ENCODE peak calls at places on chromosomes 2 and 18, in six cellular contexts. N is activated B cell treated with CpG ODN at 0.5 μM for 24 hours, E is GM13977, V is AG09319, B is Peyer's patch, K is A549. X is an unnamed sample.

GRCh38 chr18:61926532-61926931 is 33.7 kb upstream of the RNF152 start:
- DNase-seq in K (no peak), N (no peak), B (no peak), E (no peak), V (no peak), X (no peak)

GRCh38 chr2:182522428-182522896 is 95.6 kb upstream of the PDE1A start:
- DNase-seq in V (peak), E (no peak), K (no peak), B (no peak), N (no peak), X (no peak)

GRCh38 chr2:231711677-231712461 is 3.5 kb downstream of the PTMA start:
- DNase-seq in K (no peak), E (no peak), V (no peak), B (no peak), N (no peak), X (no peak)

GRCh38 chr18:56333846-56334245 is 304.5 kb downstream of the TXNL1 start:
- DNase-seq in V (no peak), K (no peak), B (no peak), N (no peak), E (no peak), X (no peak)

GRCh38 chr2:176636376-176636775 is 367.1 kb downstream of the MTX2 start:
- DNase-seq in V (no peak), N (no peak), B (no peak), K (no peak), E (no peak), X (no peak)

GRCh38 chr18:24585996-24586566 is 125.6 kb downstream of the HRH4 start:
- DNase-seq in B (no peak), E (no peak), N (no peak), V (no peak), K (no peak), X (no peak)

GRCh38 chr2:173288561-173288960 is 66.1 kb upstream of the CDCA7 start:
- DNase-seq in B (no peak), N (no peak), E (no peak), V (no peak), K (peak), X (no peak)

GRCh38 chr18:51330148-51330547 is 132.7 kb upstream of the MEX3C start:
- DNase-seq in N (no peak), K (no peak), E (no peak), V (no peak), B (no peak), X (no peak)

GRCh38 chr2:152354909-152355308 is 19.9 kb downstream of the FMNL2 start:
- DNase-seq in K (no peak), E (no peak), N (no peak), V (no peak), B (no peak), X (no peak)

GRCh38 chr2:44940612-44941464 is 664 bp upstream of the SIX3 start:
- DNase-seq in N (no peak), V (no peak), E (no peak), B (no peak), K (no peak), X (no peak)

GRCh38 chr2:65232636-65233035 is 5.0 kb downstream of the ACTR2 start:
- DNase-seq in V (no peak), B (no peak), N (no peak), K (no peak), E (peak), X (no peak)

DNA sequence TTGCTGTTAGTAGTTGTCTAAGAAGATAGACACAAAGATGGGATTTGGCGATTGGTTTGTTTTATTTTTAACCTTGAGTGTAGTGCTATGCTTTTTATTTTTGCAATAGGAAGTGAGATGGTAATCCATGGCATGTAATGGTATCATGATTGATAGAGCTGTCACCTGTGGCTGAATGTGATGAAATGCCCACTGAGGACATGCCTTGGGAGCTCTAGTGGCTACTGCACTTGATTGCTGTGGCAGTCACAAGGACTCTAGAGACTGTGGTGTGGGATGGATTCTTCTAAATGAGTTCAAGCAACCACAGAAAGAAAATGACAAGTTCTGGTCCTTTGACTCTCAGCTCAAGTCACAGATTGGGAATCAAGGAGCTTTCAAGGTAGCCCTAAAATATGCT is 139.4 kb downstream of the CYRIA start:
- DNase-seq in N (no peak), K (no peak), E (no peak), B (no peak), V (no peak), X (no peak)
- TF ChIP-seq CTCF in N (no peak), K (no peak), E (no peak), B (no peak), V (no peak), X (no peak)

GRCh38 chr2:42929985-42930581 is 137.7 kb upstream of the HAAO start:
- DNase-seq in V (no peak), E (no peak), B (no peak), N (no peak), K (no peak), X (no peak)

GRCh38 chr2:42932271-42933151 is 140.1 kb upstream of the HAAO start:
- DNase-seq in N (no peak), E (no peak), K (no peak), B (no peak), V (no peak), X (no peak)

GRCh38 chr2:42929577-42929984 is 137.2 kb upstream of the HAAO start:
- DNase-seq in B (no peak), V (no peak), N (no peak), E (no peak), K (no peak), X (no peak)

GRCh38 chr2:42931818-42932195 is 139.4 kb upstream of the HAAO start:
- DNase-seq in E (no peak), V (no peak), K (no peak), B (no peak), N (no peak), X (no peak)

DNA sequence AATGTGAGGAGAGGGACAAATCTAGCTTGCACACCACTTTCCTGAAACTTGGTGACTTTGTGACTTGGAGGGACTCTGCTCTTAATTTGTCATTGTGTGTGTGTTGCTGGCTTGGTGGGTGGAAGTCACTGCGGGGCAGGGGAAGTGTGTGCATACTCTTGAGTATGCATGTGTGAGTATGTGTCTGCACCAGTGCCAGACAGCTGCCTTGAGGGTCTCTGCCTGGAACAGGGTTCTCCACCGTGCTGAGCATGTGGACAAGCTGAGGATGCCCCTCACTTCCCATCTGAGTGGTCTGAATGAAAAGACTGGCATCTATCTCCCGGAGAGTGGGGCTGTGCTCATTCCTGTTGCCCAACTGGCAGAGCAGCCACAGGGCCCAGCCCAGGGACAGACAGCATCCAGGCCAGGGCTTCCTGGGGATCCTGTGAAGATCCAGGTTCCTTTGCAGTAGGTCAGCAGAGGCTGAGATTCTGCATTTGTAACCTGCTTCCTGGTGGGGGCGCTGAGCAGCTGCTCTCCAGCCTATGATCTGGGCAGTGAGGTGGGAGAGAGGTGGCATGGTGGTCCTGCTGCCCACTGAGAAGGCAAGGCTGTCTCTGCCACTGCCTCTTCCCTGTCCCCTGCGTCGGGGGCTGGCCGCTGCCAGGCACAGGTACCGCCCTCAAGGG is 138.9 kb upstream of the HAAO start:
- DNase-seq in B (no peak), E (no peak), V (no peak), K (no peak), N (no peak), X (no peak)
- TF ChIP-seq CTCF in B (peak), E (peak), V (peak), K (peak), N (no peak), X (no peak)

GRCh38 chr18:67380867-67381266 is 135.7 kb downstream of the DSEL start:
- DNase-seq in B (no peak), E (no peak), N (no peak), K (no peak), V (no peak), X (no peak)
- TF ChIP-seq CTCF in B (no peak), E (no peak), N (no peak), K (no peak), V (no peak), X (no peak)

GRCh38 chr2:70536517-70537060 is 17.0 kb downstream of the TGFA start:
- DNase-seq in B (no peak), E (no peak), V (no peak), K (no peak), N (no peak), X (no peak)

GRCh38 chr2:70537840-70538239 is 15.8 kb downstream of the TGFA start:
- DNase-seq in N (no peak), V (no peak), B (no peak), K (no peak), E (no peak), X (no peak)

GRCh38 chr2:70546885-70547284 is 6.7 kb downstream of the TGFA start:
- DNase-seq in V (no peak), E (no peak), K (no peak), N (no peak), B (no peak), X (no peak)

GRCh38 chr2:70546376-70546775 is 7.2 kb downstream of the TGFA start:
- DNase-seq in N (no peak), V (no peak), E (no peak), B (no peak), K (no peak), X (no peak)

DNA sequence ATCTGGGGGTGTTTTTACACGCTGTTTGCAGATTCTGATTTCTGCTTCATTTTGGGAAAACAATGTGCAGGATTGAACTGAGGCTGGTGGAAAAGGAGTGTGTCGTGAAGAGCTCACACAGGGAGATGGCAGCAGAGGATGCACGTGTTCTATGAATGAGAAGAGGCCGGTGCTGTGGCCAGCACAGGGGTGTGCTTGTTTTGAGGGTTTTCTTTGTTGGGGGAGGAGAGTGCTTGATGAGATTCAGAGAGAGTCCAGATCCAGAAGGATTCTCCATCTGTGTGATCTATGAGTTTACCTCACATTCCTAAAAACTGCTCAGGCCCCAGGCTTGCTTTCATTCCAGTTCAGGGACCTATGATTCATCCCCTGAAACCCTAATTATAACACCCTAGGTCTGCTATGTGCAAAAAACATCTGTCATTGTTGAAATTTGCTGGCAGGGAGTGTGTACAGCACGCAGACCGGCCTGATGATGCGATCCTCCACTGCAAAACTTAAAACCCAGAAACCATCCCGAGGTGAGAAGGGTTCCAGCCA is 12.1 kb downstream of the TGFA start:
- DNase-seq in K (no peak), E (no peak), V (no peak), B (no peak), N (no peak), X (no peak)
- TF ChIP-seq CTCF in K (no peak), E (no peak), V (no peak), B (no peak), N (no peak), X (no peak)

GRCh38 chr2:238690673-238690965 is 157.3 kb upstream of the TWIST2 start:
- DNase-seq in N (no peak), K (no peak), E (no peak), B (no peak), V (no peak), X (no peak)

GRCh38 chr2:238689871-238690672 is 157.8 kb upstream of the TWIST2 start:
- DNase-seq in B (no peak), K (no peak), V (no peak), N (no peak), E (no peak), X (no peak)

GRCh38 chr2:238692562-238692961 is 155.3 kb upstream of the TWIST2 start:
- DNase-seq in K (no peak), B (no peak), N (no peak), E (no peak), V (no peak), X (no peak)

GRCh38 chr2:238693337-238694093 is 154.4 kb upstream of the TWIST2 start:
- DNase-seq in N (no peak), K (no peak), V (no peak), B (no peak), E (no peak), X (no peak)

GRCh38 chr2:238691596-238692491 is 156.0 kb upstream of the TWIST2 start:
- DNase-seq in K (no peak), E (no peak), V (peak), B (no peak), N (no peak), X (no peak)
- TF ChIP-seq CTCF in K (no peak), E (no peak), V (no peak), B (no peak), N (no peak), X (no peak)

GRCh38 chr2:150307258-150307657 is 180.2 kb downstream of the RND3 start:
- DNase-seq in E (no peak), V (no peak), B (no peak), K (no peak), N (no peak), X (no peak)
- TF ChIP-seq CTCF in E (no peak), V (no peak), B (no peak), K (no peak), N (no peak), X (no peak)

GRCh38 chr2:54279385-54279784 is 23.4 kb upstream of the TSPYL6 start:
- DNase-seq in V (no peak), N (no peak), B (no peak), E (no peak), K (peak), X (no peak)
- TF ChIP-seq CTCF in V (peak), N (no peak), B (no peak), E (no peak), K (peak), X (no peak)

GRCh38 chr2:98823196-98824166 is 92.5 kb upstream of the MGAT4A start:
- DNase-seq in B (no peak), N (no peak), K (no peak), V (no peak), E (no peak), X (no peak)
- TF ChIP-seq CTCF in B (no peak), N (no peak), K (no peak), V (no peak), E (no peak), X (no peak)

GRCh38 chr2:16069663-16069932 is 129.2 kb downstream of the MYCN start:
- DNase-seq in N (no peak), B (no peak), E (no peak), V (no peak), K (no peak), X (peak)
- TF ChIP-seq CTCF in N (no peak), B (no peak), E (no peak), V (no peak), K (no peak), X (no peak)

X was measured in Calu3.